ENCODE peak calls at places on chromosome 5, in ten cellular contexts. One of them, this sample, is unnamed.

GRCh38 chr5:58751222-58751621 is 168.3 kb downstream of the RAB3C start:
- DNase-seq in heart right ventricle: no peak
- DNase-seq in cardiac muscle cell: no peak
- DNase-seq in brain microvascular endothelial cell: peak; percentile 60
- DNase-seq in GM10248: no peak
- DNase-seq in memory B cell: no peak
- DNase-seq in T follicular helper cell: no peak
- DNase-seq in GM23248: peak; percentile 18
- DNase-seq in non-pigmented ciliary epithelial cell: peak; percentile 15
- DNase-seq in germinal center: no peak
- DNase-seq in this sample: peak; percentile 34

GRCh38 chr5:55777332-55777731 is 39.5 kb downstream of the DDX4 start:
- DNase-seq in heart right ventricle: no peak
- DNase-seq in cardiac muscle cell: no peak
- DNase-seq in brain microvascular endothelial cell: no peak
- DNase-seq in GM10248: no peak
- DNase-seq in memory B cell: no peak
- DNase-seq in T follicular helper cell: no peak
- DNase-seq in GM23248: no peak
- DNase-seq in non-pigmented ciliary epithelial cell: no peak
- DNase-seq in germinal center: no peak
- DNase-seq in this sample: no peak

GRCh38 chr5:33936381-33937016 is at the start of gene RXFP3:
- DNase-seq in heart right ventricle: peak; percentile 19
- DNase-seq in cardiac muscle cell: peak; percentile 34
- DNase-seq in brain microvascular endothelial cell: peak; percentile 27
- DNase-seq in GM10248: no peak
- DNase-seq in memory B cell: no peak
- DNase-seq in T follicular helper cell: no peak
- DNase-seq in GM23248: peak; percentile 49
- DNase-seq in non-pigmented ciliary epithelial cell: no peak
- DNase-seq in germinal center: no peak
- DNase-seq in this sample: no peak

GRCh38 chr5:154220625-154221024 is 30.1 kb downstream of the GALNT10 start:
- DNase-seq in heart right ventricle: no peak
- DNase-seq in cardiac muscle cell: no peak
- DNase-seq in brain microvascular endothelial cell: peak; percentile 76
- DNase-seq in GM10248: no peak
- DNase-seq in memory B cell: no peak
- DNase-seq in T follicular helper cell: no peak
- DNase-seq in GM23248: peak; percentile 89
- DNase-seq in non-pigmented ciliary epithelial cell: peak; percentile 73
- DNase-seq in germinal center: no peak
- DNase-seq in this sample: no peak

GRCh38 chr5:7927466-7928375 is 58.8 kb downstream of the MTRR start:
- DNase-seq in heart right ventricle: peak; percentile 21
- DNase-seq in cardiac muscle cell: peak; percentile 76
- DNase-seq in brain microvascular endothelial cell: peak; percentile 72
- DNase-seq in GM10248: peak; percentile 77
- DNase-seq in memory B cell: peak; percentile 37
- DNase-seq in T follicular helper cell: no peak
- DNase-seq in GM23248: peak; percentile 76
- DNase-seq in non-pigmented ciliary epithelial cell: peak; percentile 13
- DNase-seq in germinal center: peak; percentile 79
- DNase-seq in this sample: peak; percentile 76

GRCh38 chr5:161311965-161312364 is 234.6 kb downstream of the GABRB2 start:
- DNase-seq in heart right ventricle: no peak
- DNase-seq in cardiac muscle cell: no peak
- DNase-seq in brain microvascular endothelial cell: no peak
- DNase-seq in GM10248: no peak
- DNase-seq in memory B cell: no peak
- DNase-seq in T follicular helper cell: no peak
- DNase-seq in GM23248: no peak
- DNase-seq in non-pigmented ciliary epithelial cell: no peak
- DNase-seq in germinal center: no peak
- DNase-seq in this sample: no peak

GRCh38 chr5:144335561-144335960 is 164.9 kb downstream of the KCTD16 start:
- DNase-seq in heart right ventricle: no peak
- DNase-seq in cardiac muscle cell: no peak
- DNase-seq in brain microvascular endothelial cell: no peak
- DNase-seq in GM10248: no peak
- DNase-seq in memory B cell: no peak
- DNase-seq in T follicular helper cell: no peak
- DNase-seq in GM23248: no peak
- DNase-seq in non-pigmented ciliary epithelial cell: no peak
- DNase-seq in germinal center: no peak
- DNase-seq in this sample: no peak

GRCh38 chr5:143433680-143434079 is 30.2 kb upstream of the NR3C1 start:
- DNase-seq in heart right ventricle: no peak
- DNase-seq in cardiac muscle cell: no peak
- DNase-seq in brain microvascular endothelial cell: no peak
- DNase-seq in GM10248: no peak
- DNase-seq in memory B cell: no peak
- DNase-seq in T follicular helper cell: no peak
- DNase-seq in GM23248: no peak
- DNase-seq in non-pigmented ciliary epithelial cell: no peak
- DNase-seq in germinal center: no peak
- DNase-seq in this sample: no peak

GRCh38 chr5:163695817-163696216 is 190.4 kb downstream of the MAT2B start:
- DNase-seq in heart right ventricle: no peak
- DNase-seq in cardiac muscle cell: no peak
- DNase-seq in brain microvascular endothelial cell: no peak
- DNase-seq in GM10248: no peak
- DNase-seq in memory B cell: no peak
- DNase-seq in T follicular helper cell: no peak
- DNase-seq in GM23248: no peak
- DNase-seq in non-pigmented ciliary epithelial cell: no peak
- DNase-seq in germinal center: no peak
- DNase-seq in this sample: no peak

GRCh38 chr5:105849701-105850100 is 1821.0 kb downstream of the EFNA5 start:
- DNase-seq in heart right ventricle: no peak
- DNase-seq in cardiac muscle cell: no peak
- DNase-seq in brain microvascular endothelial cell: peak; percentile 19
- DNase-seq in GM10248: no peak
- DNase-seq in memory B cell: no peak
- DNase-seq in T follicular helper cell: no peak
- DNase-seq in GM23248: peak; percentile 41
- DNase-seq in non-pigmented ciliary epithelial cell: peak; percentile 6
- DNase-seq in germinal center: no peak
- DNase-seq in this sample: no peak

GRCh38 chr5:16810503-16810854 is 125.6 kb downstream of the MYO10 start:
- DNase-seq in heart right ventricle: no peak
- DNase-seq in cardiac muscle cell: no peak
- DNase-seq in brain microvascular endothelial cell: no peak
- DNase-seq in GM10248: no peak
- DNase-seq in memory B cell: no peak
- DNase-seq in T follicular helper cell: no peak
- DNase-seq in GM23248: no peak
- DNase-seq in non-pigmented ciliary epithelial cell: no peak
- DNase-seq in germinal center: no peak
- DNase-seq in this sample: no peak

GRCh38 chr5:124670672-124671592 is 75.5 kb downstream of the ZNF608 start:
- DNase-seq in heart right ventricle: no peak
- DNase-seq in cardiac muscle cell: no peak
- DNase-seq in brain microvascular endothelial cell: no peak
- DNase-seq in GM10248: no peak
- DNase-seq in memory B cell: no peak
- DNase-seq in T follicular helper cell: no peak
- DNase-seq in GM23248: no peak
- DNase-seq in non-pigmented ciliary epithelial cell: no peak
- DNase-seq in germinal center: no peak
- DNase-seq in this sample: no peak

GRCh38 chr5:179275941-179276837 is 69.1 kb downstream of the ADAMTS2 start:
- DNase-seq in heart right ventricle: peak; percentile 77
- DNase-seq in cardiac muscle cell: no peak
- DNase-seq in brain microvascular endothelial cell: peak; percentile 97
- DNase-seq in GM10248: no peak
- DNase-seq in memory B cell: no peak
- DNase-seq in T follicular helper cell: no peak
- DNase-seq in GM23248: peak; percentile 99
- DNase-seq in non-pigmented ciliary epithelial cell: peak; percentile 79
- DNase-seq in germinal center: no peak
- DNase-seq in this sample: peak; percentile 81

GRCh38 chr5:157214399-157214798 is 33.8 kb downstream of the ITK start:
- DNase-seq in heart right ventricle: no peak
- DNase-seq in cardiac muscle cell: no peak
- DNase-seq in brain microvascular endothelial cell: no peak
- DNase-seq in GM10248: no peak
- DNase-seq in memory B cell: no peak
- DNase-seq in T follicular helper cell: no peak
- DNase-seq in GM23248: no peak
- DNase-seq in non-pigmented ciliary epithelial cell: no peak
- DNase-seq in germinal center: peak; percentile 68
- DNase-seq in this sample: no peak

GRCh38 chr5:17401509-17402290 is 96.3 kb upstream of the TAF11L2 start:
- DNase-seq in heart right ventricle: no peak
- DNase-seq in cardiac muscle cell: no peak
- DNase-seq in brain microvascular endothelial cell: no peak
- DNase-seq in GM10248: no peak
- DNase-seq in memory B cell: no peak
- DNase-seq in T follicular helper cell: no peak
- DNase-seq in GM23248: no peak
- DNase-seq in non-pigmented ciliary epithelial cell: no peak
- DNase-seq in germinal center: no peak
- DNase-seq in this sample: no peak

GRCh38 chr5:170523129-170523497 is 19.3 kb downstream of the KCNIP1 start:
- DNase-seq in heart right ventricle: no peak
- DNase-seq in cardiac muscle cell: no peak
- DNase-seq in brain microvascular endothelial cell: no peak
- DNase-seq in GM10248: no peak
- DNase-seq in memory B cell: no peak
- DNase-seq in T follicular helper cell: no peak
- DNase-seq in GM23248: peak; percentile 29
- DNase-seq in non-pigmented ciliary epithelial cell: no peak
- DNase-seq in germinal center: no peak
- DNase-seq in this sample: peak; percentile 16

GRCh38 chr5:111227805-111228204 is 3.6 kb downstream of the CAMK4 start:
- DNase-seq in heart right ventricle: no peak
- DNase-seq in cardiac muscle cell: no peak
- DNase-seq in brain microvascular endothelial cell: no peak
- DNase-seq in GM10248: no peak
- DNase-seq in memory B cell: no peak
- DNase-seq in T follicular helper cell: peak; percentile 16
- DNase-seq in GM23248: peak; percentile 72
- DNase-seq in non-pigmented ciliary epithelial cell: no peak
- DNase-seq in germinal center: no peak
- DNase-seq in this sample: peak; percentile 92

GRCh38 chr5:66891184-66891925 is 295.2 kb downstream of the MAST4 start:
- DNase-seq in heart right ventricle: no peak
- DNase-seq in cardiac muscle cell: peak; percentile 13
- DNase-seq in brain microvascular endothelial cell: no peak
- DNase-seq in GM10248: no peak
- DNase-seq in memory B cell: no peak
- DNase-seq in T follicular helper cell: no peak
- DNase-seq in GM23248: peak; percentile 7
- DNase-seq in non-pigmented ciliary epithelial cell: no peak
- DNase-seq in germinal center: no peak
- DNase-seq in this sample: peak; percentile 7

GRCh38 chr5:153463806-153464205 is 26.7 kb upstream of the GRIA1 start:
- DNase-seq in heart right ventricle: no peak
- DNase-seq in cardiac muscle cell: no peak
- DNase-seq in brain microvascular endothelial cell: peak; percentile 29
- DNase-seq in GM10248: no peak
- DNase-seq in memory B cell: no peak
- DNase-seq in T follicular helper cell: no peak
- DNase-seq in GM23248: peak; percentile 88
- DNase-seq in non-pigmented ciliary epithelial cell: peak; percentile 5
- DNase-seq in germinal center: no peak
- DNase-seq in this sample: no peak

GRCh38 chr5:42944989-42945388 is 95.1 kb downstream of the ANXA2R start:
- DNase-seq in heart right ventricle: no peak
- DNase-seq in cardiac muscle cell: no peak
- DNase-seq in brain microvascular endothelial cell: peak; percentile 92
- DNase-seq in GM10248: no peak
- DNase-seq in memory B cell: no peak
- DNase-seq in T follicular helper cell: no peak
- DNase-seq in GM23248: peak; percentile 96
- DNase-seq in non-pigmented ciliary epithelial cell: peak; percentile 89
- DNase-seq in germinal center: no peak
- DNase-seq in this sample: peak; percentile 94

GRCh38 chr5:156584856-156585255 is 257.9 kb downstream of the SGCD start:
- DNase-seq in heart right ventricle: no peak
- DNase-seq in cardiac muscle cell: no peak
- DNase-seq in brain microvascular endothelial cell: no peak
- DNase-seq in GM10248: no peak
- DNase-seq in memory B cell: no peak
- DNase-seq in T follicular helper cell: no peak
- DNase-seq in GM23248: peak; percentile 22
- DNase-seq in non-pigmented ciliary epithelial cell: no peak
- DNase-seq in germinal center: no peak
- DNase-seq in this sample: no peak

GRCh38 chr5:167814828-167815227 is 476.6 kb upstream of the WWC1 start:
- DNase-seq in heart right ventricle: no peak
- DNase-seq in cardiac muscle cell: no peak
- DNase-seq in brain microvascular endothelial cell: peak; percentile 95
- DNase-seq in GM10248: no peak
- DNase-seq in memory B cell: no peak
- DNase-seq in T follicular helper cell: no peak
- DNase-seq in GM23248: peak; percentile 97
- DNase-seq in non-pigmented ciliary epithelial cell: peak; percentile 98
- DNase-seq in germinal center: no peak
- DNase-seq in this sample: peak; percentile 93

GRCh38 chr5:172274951-172275753 is 8.4 kb downstream of the UBTD2 start:
- DNase-seq in heart right ventricle: no peak
- DNase-seq in cardiac muscle cell: no peak
- DNase-seq in brain microvascular endothelial cell: peak; percentile 87
- DNase-seq in GM10248: no peak
- DNase-seq in memory B cell: peak; percentile 50
- DNase-seq in T follicular helper cell: peak; percentile 41
- DNase-seq in GM23248: peak; percentile 12
- DNase-seq in non-pigmented ciliary epithelial cell: no peak
- DNase-seq in germinal center: no peak
- DNase-seq in this sample: no peak

GRCh38 chr5:12526113-12526512 is 621.9 kb upstream of the CTNND2 start:
- DNase-seq in heart right ventricle: no peak
- DNase-seq in cardiac muscle cell: no peak
- DNase-seq in brain microvascular endothelial cell: no peak
- DNase-seq in GM10248: no peak
- DNase-seq in memory B cell: no peak
- DNase-seq in T follicular helper cell: no peak
- DNase-seq in GM23248: no peak
- DNase-seq in non-pigmented ciliary epithelial cell: no peak
- DNase-seq in germinal center: no peak
- DNase-seq in this sample: no peak

GRCh38 chr5:64792474-64792873 is 23.7 kb downstream of the CWC27 start:
- DNase-seq in heart right ventricle: no peak
- DNase-seq in cardiac muscle cell: no peak
- DNase-seq in brain microvascular endothelial cell: no peak
- DNase-seq in GM10248: no peak
- DNase-seq in memory B cell: no peak
- DNase-seq in T follicular helper cell: no peak
- DNase-seq in GM23248: no peak
- DNase-seq in non-pigmented ciliary epithelial cell: no peak
- DNase-seq in germinal center: no peak
- DNase-seq in this sample: no peak

GRCh38 chr5:155189981-155190380 is 176.4 kb downstream of the KIF4B start:
- DNase-seq in heart right ventricle: no peak
- DNase-seq in cardiac muscle cell: no peak
- DNase-seq in brain microvascular endothelial cell: no peak
- DNase-seq in GM10248: no peak
- DNase-seq in memory B cell: no peak
- DNase-seq in T follicular helper cell: no peak
- DNase-seq in GM23248: no peak
- DNase-seq in non-pigmented ciliary epithelial cell: no peak
- DNase-seq in germinal center: no peak
- DNase-seq in this sample: no peak

GRCh38 chr5:80569961-80570786 is at the start of gene ANKRD34B:
- DNase-seq in heart right ventricle: no peak
- DNase-seq in cardiac muscle cell: peak; percentile 41
- DNase-seq in brain microvascular endothelial cell: no peak
- DNase-seq in GM10248: peak; percentile 60
- DNase-seq in memory B cell: no peak
- DNase-seq in T follicular helper cell: no peak
- DNase-seq in GM23248: peak; percentile 26
- DNase-seq in non-pigmented ciliary epithelial cell: no peak
- DNase-seq in germinal center: peak; percentile 80
- DNase-seq in this sample: no peak

GRCh38 chr5:106601605-106602004 is 1069.1 kb downstream of the EFNA5 start:
- DNase-seq in heart right ventricle: no peak
- DNase-seq in cardiac muscle cell: no peak
- DNase-seq in brain microvascular endothelial cell: no peak
- DNase-seq in GM10248: peak; percentile 18
- DNase-seq in memory B cell: no peak
- DNase-seq in T follicular helper cell: no peak
- DNase-seq in GM23248: no peak
- DNase-seq in non-pigmented ciliary epithelial cell: no peak
- DNase-seq in germinal center: no peak
- DNase-seq in this sample: no peak

This sample was measured in H4.